ENCODE peak calls at places on chromosome 5, in five cellular contexts. H is GM19239; A is endothelial cell; G is KG1; Y is stimulated activated CD8-positive, alpha-beta memory T cell treated with anti-CD3 and anti-CD28 coated beads, Interleukin-15, amount 100 ng/mL, for 48 hours. K is an unnamed sample.
A peak's percentile ranks its signal among the peaks of the same experiment; 100 is the strongest.

GRCh38 chr5:180328296-180329137 is 24.6 kb downstream of the GFPT2 start:
- DNase-seq in H (peak; percentile 85), A (peak; percentile 79), G (peak; percentile 55), Y (peak; percentile 61), K (peak; percentile 84)

GRCh38 chr5:148474025-148474511 is 90.3 kb downstream of the FBXO38 start:
- DNase-seq in H (no peak), A (no peak), G (no peak), Y (no peak), K (no peak)

GRCh38 chr5:156367602-156368001 is 40.6 kb downstream of the SGCD start:
- DNase-seq in H (no peak), A (no peak), G (no peak), Y (no peak), K (no peak)

GRCh38 chr5:73370076-73370475 is 78.5 kb downstream of the FOXD1 start:
- DNase-seq in H (no peak), A (no peak), G (no peak), Y (no peak), K (no peak)

GRCh38 chr5:38483788-38484398 is 72.6 kb downstream of the LIFR start:
- DNase-seq in H (no peak), A (no peak), G (no peak), Y (no peak), K (no peak)

GRCh38 chr5:174073088-174073487 is 27.6 kb downstream of the NSG2 start:
- DNase-seq in H (no peak), A (no peak), G (no peak), Y (no peak), K (no peak)

GRCh38 chr5:59798862-59799667 is 94.5 kb downstream of the PDE4D start:
- DNase-seq in H (no peak), A (no peak), G (no peak), Y (no peak), K (no peak)

GRCh38 chr5:40410939-40411635 is 268.6 kb upstream of the PTGER4 start:
- DNase-seq in H (no peak), A (no peak), G (no peak), Y (no peak), K (no peak)

GRCh38 chr5:31231171-31231570 is 37.7 kb downstream of the CDH6 start:
- DNase-seq in H (no peak), A (no peak), G (no peak), Y (no peak), K (no peak)

GRCh38 chr5:18968966-18969365 is 1019.0 kb downstream of the CDH18 start:
- DNase-seq in H (no peak), A (no peak), G (no peak), Y (no peak), K (no peak)

GRCh38 chr5:148436029-148436428 is 52.3 kb downstream of the FBXO38 start:
- DNase-seq in H (no peak), A (no peak), G (no peak), Y (no peak), K (no peak)